ENCODE peak calls at places on chromosomes 7 and 10, in four cellular contexts. A is HepG2, C is SK-N-SH, X is HCT116. D is an unnamed sample.

GRCh38 chr10:121552746-121553145 is 45.5 kb downstream of the FGFR2 start:
- DNase-seq in A (no peak), X (no peak), C (no peak), D (no peak)

GRCh38 chr7:104980440-104980839 is 33.6 kb upstream of the KMT2E start:
- DNase-seq in C (no peak), X (no peak), A (no peak), D (no peak)

GRCh38 chr10:2280713-2281112 is 543.4 kb upstream of the ADARB2 start:
- DNase-seq in A (no peak), C (no peak), X (no peak), D (no peak)

GRCh38 chr7:53311205-53311604 is 275.8 kb downstream of the POM121L12 start:
- DNase-seq in X (no peak), C (no peak), A (no peak), D (no peak)

GRCh38 chr10:76868088-76868949 is 769.3 kb downstream of the KCNMA1 start:
- DNase-seq in C (peak), X (no peak), A (no peak), D (no peak)

GRCh38 chr7:77802557-77803410 is 4.2 kb downstream of the PHTF2 start:
- DNase-seq in X (no peak), A (no peak), C (no peak), D (no peak)

GRCh38 chr10:45375716-45376231 is 1.8 kb downstream of the ALOX5 start:
- DNase-seq in X (no peak), C (no peak), A (no peak), D (no peak)

GRCh38 chr7:21064698-21065648 is 278.3 kb upstream of the SP8 start:
- DNase-seq in C (no peak), A (peak), X (no peak), D (no peak)

DNA sequence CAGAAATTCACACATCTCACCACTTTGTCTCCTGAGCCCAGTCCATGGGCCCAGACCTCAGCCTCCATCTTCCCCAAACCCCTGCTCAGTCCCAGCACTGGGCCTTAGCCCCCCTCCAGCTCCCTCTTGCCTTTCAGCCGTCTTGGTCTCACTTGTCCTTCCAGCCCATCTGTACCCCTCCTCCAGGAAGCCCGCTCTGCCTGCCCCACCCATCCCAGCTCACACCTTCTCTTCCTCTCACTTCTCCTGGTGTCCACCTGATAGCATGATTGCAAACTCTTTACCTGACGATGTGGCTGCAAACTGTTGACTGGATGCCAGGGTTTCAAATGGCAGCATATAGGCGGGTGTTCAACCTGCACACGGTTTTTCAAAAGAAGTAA is 96.6 kb downstream of the RGS10 start:
- DNase-seq in A (no peak), C (no peak), X (no peak), D (no peak)
- TF ChIP-seq JUND in A (no peak), C (no peak), X (no peak), D (no peak)

GRCh38 chr10:63630085-63630927 is 109.1 kb downstream of the REEP3 start:
- DNase-seq in X (peak), C (peak), A (peak), D (peak)
- TF ChIP-seq JUND in X (no peak), C (no peak), A (no peak), D (no peak)

GRCh38 chr7:1460757-1461639 is 1.7 kb upstream of the MICALL2 start:
- DNase-seq in A (peak), X (no peak), C (no peak), D (peak)
- TF ChIP-seq JUND in A (no peak), X (no peak), C (peak), D (no peak)

DNA sequence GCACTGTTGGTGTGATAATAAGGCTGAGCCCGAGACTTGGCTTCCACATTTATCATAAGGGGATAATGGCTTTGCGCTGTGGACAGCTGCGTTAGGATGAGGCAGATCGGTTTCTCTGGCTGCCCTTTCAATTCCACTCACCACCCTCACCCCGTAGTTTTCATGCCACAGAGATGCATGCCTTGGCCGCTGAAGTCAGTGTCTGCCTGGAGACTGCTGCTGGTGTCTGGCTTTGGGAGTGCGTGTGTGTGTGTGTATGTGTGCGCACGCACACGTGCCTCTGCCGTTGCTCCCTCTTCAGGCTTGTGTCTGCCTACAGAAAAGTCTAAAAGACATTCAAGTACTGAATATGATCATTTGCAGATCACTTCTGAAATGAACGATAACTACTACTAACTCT is 272.9 kb downstream of the CCDC3 start:
- DNase-seq in C (no peak), A (no peak), X (no peak), D (no peak)
- TF ChIP-seq JUND in C (no peak), A (no peak), X (no peak), D (no peak)

DNA sequence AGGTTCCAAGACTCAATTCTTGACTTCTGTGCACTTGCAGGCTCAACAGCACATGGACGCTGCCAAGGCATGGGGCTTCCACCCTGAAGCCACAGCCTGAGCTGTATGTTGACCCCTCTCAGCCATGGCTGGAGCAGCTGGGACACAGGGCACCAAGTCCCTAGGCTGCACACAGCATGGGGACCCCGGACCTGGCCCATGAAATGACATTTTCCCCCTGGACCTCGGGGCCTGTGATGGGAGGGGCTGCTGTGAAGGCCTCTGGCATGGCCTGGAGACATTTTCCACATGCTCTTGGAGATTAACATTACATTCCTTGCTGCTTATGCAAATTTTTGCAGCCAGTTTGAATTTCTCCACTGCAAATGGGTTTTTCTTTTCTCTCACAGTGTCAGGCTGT is 463.6 kb downstream of the ZWINT start:
- DNase-seq in X (no peak), C (no peak), A (no peak), D (no peak)
- TF ChIP-seq JUND in X (no peak), C (no peak), A (no peak), D (no peak)

DNA sequence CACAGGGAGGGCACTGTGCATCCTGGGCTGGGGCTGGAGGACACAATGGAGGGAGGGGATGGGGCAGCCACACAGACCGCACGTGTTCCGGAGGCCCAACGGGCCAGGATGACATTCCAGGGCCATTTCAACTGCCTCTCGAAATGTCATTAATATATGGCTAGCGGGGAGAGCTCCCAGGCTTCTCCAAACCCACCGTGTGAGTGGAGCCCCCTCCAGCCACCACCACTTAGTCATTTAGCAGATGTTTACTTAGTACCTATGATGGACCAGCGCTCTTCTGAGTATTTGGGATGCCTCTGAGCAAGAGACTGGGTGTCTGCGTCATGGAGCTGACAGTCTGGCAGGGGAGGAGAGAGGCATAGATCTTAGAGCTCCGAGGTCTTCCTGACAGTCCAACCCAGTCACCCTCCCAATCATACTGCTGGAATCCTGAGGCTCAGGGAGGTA is 107.3 kb downstream of the ZMIZ1 start:
- DNase-seq in C (no peak), X (no peak), A (no peak), D (no peak)
- TF ChIP-seq JUND in C (no peak), X (no peak), A (no peak), D (no peak)